ENCODE peak calls at places on chromosomes 16 and 17, in eight cellular contexts. B, N, I, Y, O, P, H and Q are unnamed samples.

GRCh38 chr17:83203073-83203471 is 123.7 kb downstream of the METRNL start:
- DNase-seq in B (peak), N (peak), I (no peak), Y (no peak), O (peak), P (peak), H (no peak), Q (no peak)

GRCh38 chr16:74034862-74035261 is 261.8 kb upstream of the PSMD7 start:
- DNase-seq in B (peak), N (no peak), I (peak), Y (no peak), O (no peak), P (peak), H (no peak), Q (no peak)

GRCh38 chr16:79972053-79972704 is 371.6 kb upstream of the MAF start:
- DNase-seq in B (peak), N (no peak), I (peak), Y (no peak), O (no peak), P (no peak), H (no peak), Q (no peak)

GRCh38 chr17:30520436-30520835 is 43.2 kb downstream of the GOSR1 start:
- DNase-seq in B (peak), N (no peak), I (no peak), Y (no peak), O (peak), P (no peak), H (peak), Q (no peak)

GRCh38 chr16:77723108-77723514 is 797 bp downstream of the NUDT7 start:
- DNase-seq in B (peak), N (peak), I (no peak), Y (no peak), O (peak), P (no peak), H (peak), Q (no peak)

GRCh38 chr17:31739300-31739699 is 119.7 kb downstream of the COPRS start:
- DNase-seq in B (peak), N (no peak), I (no peak), Y (no peak), O (peak), P (no peak), H (no peak), Q (no peak)

GRCh38 chr17:64679710-64680216 is 17.7 kb upstream of the SMURF2 start:
- DNase-seq in B (peak), N (no peak), I (peak), Y (no peak), O (peak), P (no peak), H (peak), Q (peak)

GRCh38 chr17:39139137-39139516 is 12.3 kb downstream of the PLXDC1 start:
- DNase-seq in B (peak), N (no peak), I (no peak), Y (peak), O (peak), P (no peak), H (no peak), Q (no peak)

GRCh38 chr17:851986-852385 is 69.8 kb downstream of the MRM3 start:
- DNase-seq in B (no peak), N (no peak), I (no peak), Y (no peak), O (no peak), P (no peak), H (no peak), Q (no peak)

GRCh38 chr17:42378597-42379594 is 9.3 kb downstream of the STAT3 start:
- DNase-seq in B (peak), N (no peak), I (no peak), Y (no peak), O (no peak), P (peak), H (no peak), Q (no peak)

GRCh38 chr17:32971171-32971570 is 20.5 kb upstream of the SPACA3 start:
- DNase-seq in B (peak), N (no peak), I (no peak), Y (peak), O (peak), P (no peak), H (no peak), Q (no peak)

GRCh38 chr17:47205419-47205963 is 3.7 kb upstream of the MYL4 start:
- DNase-seq in B (peak), N (peak), I (no peak), Y (no peak), O (peak), P (peak), H (peak), Q (peak)

GRCh38 chr16:80909720-80910119 is 97.0 kb downstream of the CMC2 start:
- DNase-seq in B (no peak), N (no peak), I (no peak), Y (no peak), O (no peak), P (no peak), H (no peak), Q (no peak)

GRCh38 chr17:20934288-20934687 is 108.5 kb downstream of the USP22 start:
- DNase-seq in B (no peak), N (no peak), I (no peak), Y (no peak), O (no peak), P (no peak), H (no peak), Q (no peak)

GRCh38 chr17:35578195-35578928 is at the start of gene PEX12:
- DNase-seq in B (peak), N (peak), I (peak), Y (no peak), O (peak), P (peak), H (peak), Q (no peak)

GRCh38 chr17:56934280-56934679 is 20.4 kb upstream of the TRIM25 start:
- DNase-seq in B (no peak), N (no peak), I (no peak), Y (peak), O (no peak), P (no peak), H (no peak), Q (no peak)

GRCh38 chr17:55089955-55090573 is 121.5 kb downstream of the STXBP4 start:
- DNase-seq in B (peak), N (no peak), I (peak), Y (no peak), O (peak), P (no peak), H (peak), Q (no peak)

GRCh38 chr16:53089434-53090270 is 34.9 kb downstream of the CHD9 start:
- DNase-seq in B (peak), N (no peak), I (no peak), Y (no peak), O (no peak), P (peak), H (peak), Q (no peak)

GRCh38 chr16:9826630-9827029 is 355.6 kb downstream of the GRIN2A start:
- DNase-seq in B (no peak), N (no peak), I (no peak), Y (no peak), O (no peak), P (no peak), H (no peak), Q (no peak)

GRCh38 chr17:48054238-48055185 is 6.4 kb downstream of the NFE2L1 start:
- DNase-seq in B (peak), N (peak), I (no peak), Y (peak), O (peak), P (peak), H (peak), Q (no peak)

GRCh38 chr16:9689597-9689996 is 492.6 kb downstream of the GRIN2A start:
- DNase-seq in B (no peak), N (no peak), I (no peak), Y (no peak), O (no peak), P (no peak), H (no peak), Q (no peak)

GRCh38 chr17:10806863-10807262 is 3.0 kb upstream of the TMEM238L start:
- DNase-seq in B (no peak), N (no peak), I (no peak), Y (no peak), O (no peak), P (no peak), H (no peak), Q (no peak)

GRCh38 chr17:73820686-73821448 is 176.6 kb upstream of the SDK2 start:
- DNase-seq in B (peak), N (no peak), I (no peak), Y (no peak), O (no peak), P (peak), H (peak), Q (no peak)

GRCh38 chr17:75619506-75620431 is 13.5 kb upstream of the SMIM5 start:
- DNase-seq in B (peak), N (peak), I (peak), Y (no peak), O (peak), P (no peak), H (no peak), Q (no peak)

GRCh38 chr17:53571342-53571741 is 251.4 kb upstream of the KIF2B start:
- DNase-seq in B (no peak), N (no peak), I (no peak), Y (no peak), O (no peak), P (no peak), H (no peak), Q (peak)

GRCh38 chr17:81080056-81080455 is 45.1 kb downstream of the BAIAP2 start:
- DNase-seq in B (no peak), N (no peak), I (no peak), Y (no peak), O (no peak), P (no peak), H (no peak), Q (no peak)

GRCh38 chr16:67632415-67633172 is 12.3 kb upstream of the CARMIL2 start:
- DNase-seq in B (peak), N (peak), I (no peak), Y (no peak), O (no peak), P (no peak), H (peak), Q (no peak)

GRCh38 chr16:74605746-74606520 is 981 bp downstream of the GLG1 start:
- DNase-seq in B (no peak), N (no peak), I (no peak), Y (no peak), O (no peak), P (no peak), H (no peak), Q (no peak)

GRCh38 chr17:45228985-45229517 is 7.4 kb downstream of the FMNL1 start:
- DNase-seq in B (peak), N (peak), I (peak), Y (no peak), O (peak), P (peak), H (peak), Q (no peak)

GRCh38 chr17:9360610-9361571 is 214.7 kb downstream of the STX8 start:
- DNase-seq in B (peak), N (no peak), I (peak), Y (no peak), O (peak), P (peak), H (no peak), Q (peak)

GRCh38 chr17:29572691-29573557 is 4.4 kb downstream of the TP53I13 start:
- DNase-seq in B (peak), N (peak), I (no peak), Y (no peak), O (peak), P (no peak), H (no peak), Q (no peak)

GRCh38 chr16:8859913-8860881 is 8.6 kb downstream of the CARHSP1 start:
- DNase-seq in B (peak), N (peak), I (no peak), Y (no peak), O (peak), P (no peak), H (peak), Q (no peak)

GRCh38 chr16:24123275-24123674 is 132.9 kb upstream of the CACNG3 start:
- DNase-seq in B (no peak), N (no peak), I (no peak), Y (no peak), O (no peak), P (no peak), H (no peak), Q (no peak)

GRCh38 chr16:29926675-29927522 is 873 bp upstream of the KCTD13 start:
- DNase-seq in B (peak), N (no peak), I (peak), Y (no peak), O (peak), P (peak), H (no peak), Q (no peak)

GRCh38 chr16:67247698-67248400 is 568 bp upstream of the FHOD1 start:
- DNase-seq in B (no peak), N (no peak), I (no peak), Y (no peak), O (no peak), P (no peak), H (no peak), Q (no peak)

GRCh38 chr16:72940886-72941285 is 107.0 kb downstream of the ZFHX3 start:
- DNase-seq in B (no peak), N (no peak), I (no peak), Y (no peak), O (no peak), P (no peak), H (no peak), Q (no peak)

GRCh38 chr16:11666108-11667055 is 1.9 kb upstream of the SNN start:
- DNase-seq in B (no peak), N (no peak), I (no peak), Y (no peak), O (no peak), P (no peak), H (no peak), Q (no peak)

GRCh38 chr16:11667824-11668589 is at the start of gene SNN:
- DNase-seq in B (peak), N (peak), I (peak), Y (no peak), O (peak), P (peak), H (peak), Q (no peak)

GRCh38 chr16:11665071-11665491 is 3.2 kb upstream of the SNN start:
- DNase-seq in B (no peak), N (no peak), I (no peak), Y (no peak), O (no peak), P (no peak), H (no peak), Q (no peak)

GRCh38 chr16:11668590-11669379 is 530 bp downstream of the SNN start:
- DNase-seq in B (no peak), N (no peak), I (no peak), Y (no peak), O (no peak), P (no peak), H (no peak), Q (no peak)

DNA sequence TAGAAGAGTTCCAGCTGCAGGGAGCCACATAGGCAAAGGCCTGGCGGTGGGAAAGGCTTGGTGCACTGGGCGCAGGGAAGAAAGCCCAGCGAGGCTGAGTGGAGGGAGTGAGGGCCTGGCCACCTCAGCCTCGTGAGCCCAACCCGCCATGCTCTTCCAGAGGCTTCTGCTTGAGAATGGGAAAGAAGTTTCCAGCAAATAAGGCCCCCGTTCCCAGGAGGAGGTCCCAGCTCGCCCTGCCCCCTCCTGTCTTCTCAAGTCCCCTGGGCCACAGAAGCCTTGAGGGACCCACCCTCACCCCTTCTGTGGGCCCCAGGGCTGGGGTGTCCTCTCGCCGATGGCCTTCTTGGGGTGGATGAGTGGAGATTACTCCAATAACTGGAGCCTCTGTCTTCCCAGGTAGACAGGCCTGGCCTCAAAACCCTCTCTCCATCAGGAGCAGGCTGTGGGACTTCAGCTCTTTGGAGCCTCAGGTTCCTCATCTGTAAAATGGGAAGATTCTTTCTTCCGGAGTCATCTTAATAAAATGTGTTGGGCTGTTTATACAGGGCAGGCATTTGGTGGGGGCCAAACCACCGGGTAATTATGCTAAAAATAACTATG is 933 bp upstream of the SNN start:
- DNase-seq in B (no peak), N (no peak), I (no peak), Y (no peak), O (no peak), P (no peak), H (no peak), Q (no peak)
- H3K4me3 ChIP-seq in B (no peak), N (peak), I (peak), Y (no peak), O (no peak), P (no peak), H (no peak), Q (no peak)

GRCh38 chr16:62927122-62927521 is 890.9 kb upstream of the CDH8 start:
- DNase-seq in B (no peak), N (no peak), I (no peak), Y (no peak), O (no peak), P (no peak), H (no peak), Q (no peak)

DNA sequence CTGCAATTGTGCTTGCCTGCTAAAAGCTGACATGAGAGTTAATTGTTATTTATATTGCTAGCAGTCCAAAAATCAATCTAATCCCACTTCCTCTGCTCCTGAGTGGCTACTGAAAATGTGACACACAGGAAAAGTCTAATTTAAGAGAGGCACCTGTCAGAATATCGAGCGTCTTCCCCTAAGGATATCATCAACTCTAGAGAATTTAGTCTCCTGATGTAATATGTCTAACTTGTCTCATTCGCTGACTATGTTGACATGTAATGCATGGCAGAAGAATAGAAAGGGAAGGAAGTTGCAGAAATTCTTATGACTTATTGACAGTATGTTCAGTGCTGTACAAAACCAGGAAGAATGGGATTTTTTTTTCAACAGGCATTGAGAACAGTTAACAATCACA is 893.4 kb upstream of the CDH8 start:
- DNase-seq in B (no peak), N (no peak), I (no peak), Y (no peak), O (no peak), P (no peak), H (no peak), Q (no peak)
- TF ChIP-seq CTCF in B (no peak), N (no peak), I (no peak), Y (no peak), O (no peak), P (no peak), H (no peak), Q (no peak)

GRCh38 chr17:78715000-78715771 is 66.9 kb downstream of the CYTH1 start:
- DNase-seq in B (no peak), N (no peak), I (no peak), Y (no peak), O (no peak), P (no peak), H (no peak), Q (no peak)

GRCh38 chr17:78716814-78717393 is 65.2 kb downstream of the CYTH1 start:
- DNase-seq in B (peak), N (peak), I (peak), Y (no peak), O (peak), P (peak), H (no peak), Q (no peak)

GRCh38 chr17:78716292-78716691 is 65.8 kb downstream of the CYTH1 start:
- DNase-seq in B (no peak), N (no peak), I (no peak), Y (no peak), O (no peak), P (no peak), H (no peak), Q (no peak)

GRCh38 chr17:78714534-78714933 is 67.5 kb downstream of the CYTH1 start:
- DNase-seq in B (no peak), N (no peak), I (no peak), Y (no peak), O (no peak), P (no peak), H (no peak), Q (no peak)

DNA sequence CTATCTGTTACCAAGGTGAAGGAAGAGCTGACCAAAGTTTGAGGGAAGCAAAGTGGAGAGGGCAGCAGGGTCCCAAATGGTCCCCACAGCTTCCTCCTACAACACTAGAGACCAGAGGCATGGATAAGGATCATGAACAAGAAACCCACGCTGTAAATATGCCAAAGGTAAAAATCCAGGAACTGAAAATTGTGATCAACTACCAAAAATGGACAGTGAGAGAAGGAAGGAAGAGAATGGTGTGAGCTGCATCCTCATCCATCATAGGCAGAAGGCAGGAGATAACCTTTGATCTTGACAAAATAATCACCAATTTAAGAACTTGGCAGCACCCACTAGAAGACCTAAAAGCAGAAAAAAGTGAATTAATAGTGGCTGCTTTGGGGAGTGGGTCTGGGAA is 66.2 kb downstream of the CYTH1 start:
- DNase-seq in B (no peak), N (no peak), I (no peak), Y (no peak), O (no peak), P (no peak), H (no peak), Q (no peak)
- H3K4me3 ChIP-seq in B (no peak), N (no peak), I (no peak), Y (no peak), O (no peak), P (no peak), H (no peak), Q (no peak)

DNA sequence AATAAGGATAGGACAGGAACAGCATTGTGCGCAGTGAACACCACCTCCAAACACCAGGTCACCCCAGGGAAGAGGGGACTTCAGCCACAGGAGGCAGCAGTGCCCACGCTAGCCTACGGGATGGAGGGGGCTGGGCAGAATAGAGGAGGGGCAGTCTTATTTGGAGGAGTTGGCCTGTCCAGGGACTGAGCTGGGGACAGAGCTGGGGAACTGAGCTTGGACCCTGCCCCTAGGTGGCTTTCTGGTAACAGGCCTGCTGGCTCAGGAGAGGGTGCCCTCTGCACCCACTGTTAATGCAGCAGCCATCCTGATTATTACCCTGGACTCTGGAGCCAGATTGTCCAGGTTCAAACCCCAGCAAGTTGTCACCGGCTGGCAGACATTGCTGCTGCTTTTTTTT is 9.3 kb downstream of the CCDC102A start:
- DNase-seq in B (no peak), N (no peak), I (no peak), Y (no peak), O (no peak), P (no peak), H (no peak), Q (no peak)
- TF ChIP-seq CTCF in B (no peak), N (no peak), I (no peak), Y (no peak), O (no peak), P (no peak), H (no peak), Q (no peak)

GRCh38 chr17:7259555-7259889 is 2.8 kb downstream of the CLDN7 start:
- DNase-seq in B (no peak), N (no peak), I (no peak), Y (no peak), O (no peak), P (peak), H (no peak), Q (no peak)

GRCh38 chr17:7260601-7261376 is 1.5 kb downstream of the CLDN7 start:
- DNase-seq in B (no peak), N (no peak), I (no peak), Y (no peak), O (no peak), P (peak), H (no peak), Q (no peak)

GRCh38 chr17:7258731-7259554 is 3.3 kb downstream of the CLDN7 start:
- DNase-seq in B (peak), N (no peak), I (peak), Y (no peak), O (peak), P (peak), H (no peak), Q (no peak)

GRCh38 chr17:7261377-7262191 is 694 bp downstream of the CLDN7 start:
- DNase-seq in B (no peak), N (no peak), I (no peak), Y (no peak), O (no peak), P (peak), H (no peak), Q (no peak)

GRCh38 chr17:7260151-7260550 is 2.1 kb downstream of the CLDN7 start:
- DNase-seq in B (no peak), N (no peak), I (no peak), Y (no peak), O (no peak), P (no peak), H (no peak), Q (no peak)
- H3K4me3 ChIP-seq in B (no peak), N (no peak), I (no peak), Y (peak), O (no peak), P (peak), H (no peak), Q (peak)